ENCODE peak calls at places on chromosomes 6 and 20, in five cellular contexts. D is activated CD4-positive, alpha-beta memory T cell treated with anti-CD3 and anti-CD28 coated beads, Interleukin-2, amount 10 ng/mL, durations not matched to agents 7 days and 5 days; O is fibroblast of pulmonary artery; Y is stomach; N is T-helper 9 cell. W is an unnamed sample.

GRCh38 chr6:136753624-136754023 is 38.7 kb downstream of the MAP3K5 start:
- DNase-seq in D (peak), O (no peak), Y (no peak), N (peak), W (no peak)

GRCh38 chr6:129248976-129249375 is 366.0 kb downstream of the LAMA2 start:
- DNase-seq in D (no peak), O (no peak), Y (no peak), N (no peak), W (no peak)

GRCh38 chr6:159306134-159306537 is 136.9 kb downstream of the FNDC1 start:
- DNase-seq in D (no peak), O (no peak), Y (no peak), N (no peak), W (no peak)

GRCh38 chr20:18957328-18957727 is 143.7 kb downstream of the SCP2D1 start:
- DNase-seq in D (no peak), O (no peak), Y (no peak), N (no peak), W (no peak)

GRCh38 chr6:8219352-8219943 is 117.1 kb upstream of the EEF1E1 start:
- DNase-seq in D (peak), O (peak), Y (peak), N (peak), W (peak)

GRCh38 chr6:159701413-159701999 is 8.5 kb upstream of the SOD2 start:
- DNase-seq in D (no peak), O (peak), Y (no peak), N (no peak), W (no peak)

GRCh38 chr6:52543729-52544324 is 33.0 kb downstream of the TRAM2 start:
- DNase-seq in D (no peak), O (peak), Y (no peak), N (no peak), W (no peak)

GRCh38 chr6:36694616-36695015 is 3.0 kb upstream of the RAB44 start:
- DNase-seq in D (no peak), O (no peak), Y (no peak), N (no peak), W (peak)